ENCODE peak calls at places on chromosomes 13 and 19, in seven cellular contexts. One of them, this sample, is unnamed.

GRCh38 chr19:30670562-30671513 is 298.7 kb downstream of the ZNF536 start:
- DNase-seq in AG04450: no peak
- DNase-seq in astrocyte of the spinal cord: no peak
- DNase-seq in HFFc6: no peak
- DNase-seq in breast epithelium: no peak
- DNase-seq in cardiac muscle cell: no peak
- DNase-seq in transverse colon: no peak
- DNase-seq in this sample: no peak

GRCh38 chr19:30693179-30693578 is 321.0 kb downstream of the ZNF536 start:
- DNase-seq in transverse colon: no peak
- DNase-seq in breast epithelium: no peak
- DNase-seq in AG04450: no peak
- DNase-seq in HFFc6: no peak
- DNase-seq in astrocyte of the spinal cord: no peak
- DNase-seq in cardiac muscle cell: no peak
- DNase-seq in this sample: no peak

GRCh38 chr19:16739546-16739945 is 19.9 kb downstream of the NWD1 start:
- DNase-seq in HFFc6: no peak
- DNase-seq in AG04450: no peak
- DNase-seq in breast epithelium: no peak
- DNase-seq in transverse colon: no peak
- DNase-seq in cardiac muscle cell: peak; percentile 2
- DNase-seq in astrocyte of the spinal cord: no peak
- DNase-seq in this sample: no peak

GRCh38 chr13:75170321-75170720 is 311.6 kb downstream of the TBC1D4 start:
- DNase-seq in AG04450: no peak
- DNase-seq in transverse colon: no peak
- DNase-seq in cardiac muscle cell: no peak
- DNase-seq in breast epithelium: no peak
- DNase-seq in HFFc6: no peak
- DNase-seq in astrocyte of the spinal cord: no peak
- DNase-seq in this sample: no peak

GRCh38 chr19:53865918-53866696 is 1.6 kb upstream of the MYADM start:
- DNase-seq in astrocyte of the spinal cord: peak; percentile 72
- DNase-seq in breast epithelium: no peak
- DNase-seq in transverse colon: peak; percentile 81
- DNase-seq in AG04450: no peak
- DNase-seq in HFFc6: peak; percentile 64
- DNase-seq in cardiac muscle cell: peak; percentile 76
- DNase-seq in this sample: peak; percentile 82

GRCh38 chr19:10000171-10000826 is 10.0 kb downstream of the COL5A3 start:
- DNase-seq in HFFc6: peak; percentile 25
- DNase-seq in astrocyte of the spinal cord: peak; percentile 59
- DNase-seq in breast epithelium: no peak
- DNase-seq in cardiac muscle cell: peak; percentile 81
- DNase-seq in AG04450: no peak
- DNase-seq in transverse colon: peak; percentile 75
- DNase-seq in this sample: peak; percentile 72

GRCh38 chr19:7337380-7338194 is 11.2 kb upstream of the ARHGEF18 start:
- DNase-seq in transverse colon: peak; percentile 73
- DNase-seq in HFFc6: no peak
- DNase-seq in breast epithelium: no peak
- DNase-seq in cardiac muscle cell: no peak
- DNase-seq in astrocyte of the spinal cord: no peak
- DNase-seq in AG04450: no peak
- DNase-seq in this sample: no peak

GRCh38 chr19:10748924-10749434 is 31.1 kb downstream of the DNM2 start:
- DNase-seq in breast epithelium: no peak
- DNase-seq in cardiac muscle cell: peak; percentile 59
- DNase-seq in AG04450: no peak
- DNase-seq in HFFc6: no peak
- DNase-seq in astrocyte of the spinal cord: no peak
- DNase-seq in transverse colon: peak; percentile 86
- DNase-seq in this sample: peak; percentile 95

GRCh38 chr13:41613471-41613870 is 156.1 kb downstream of the RGCC start:
- DNase-seq in transverse colon: no peak
- DNase-seq in astrocyte of the spinal cord: no peak
- DNase-seq in HFFc6: no peak
- DNase-seq in breast epithelium: no peak
- DNase-seq in cardiac muscle cell: no peak
- DNase-seq in AG04450: no peak
- DNase-seq in this sample: no peak

GRCh38 chr13:89432997-89433396 is 1761.8 kb downstream of the SLITRK5 start:
- DNase-seq in cardiac muscle cell: no peak
- DNase-seq in transverse colon: no peak
- DNase-seq in astrocyte of the spinal cord: peak; percentile 16
- DNase-seq in AG04450: no peak
- DNase-seq in HFFc6: no peak
- DNase-seq in breast epithelium: no peak
- DNase-seq in this sample: no peak

GRCh38 chr19:33302974-33303790 is 848 bp upstream of the CEBPA start:
- DNase-seq in HFFc6: no peak
- DNase-seq in astrocyte of the spinal cord: peak; percentile 34
- DNase-seq in transverse colon: peak; percentile 59
- DNase-seq in AG04450: no peak
- DNase-seq in cardiac muscle cell: peak; percentile 70
- DNase-seq in breast epithelium: peak; percentile 64
- DNase-seq in this sample: no peak

GRCh38 chr13:92097337-92097903 is 699.0 kb downstream of the GPC5 start:
- DNase-seq in breast epithelium: no peak
- DNase-seq in AG04450: no peak
- DNase-seq in transverse colon: no peak
- DNase-seq in astrocyte of the spinal cord: no peak
- DNase-seq in cardiac muscle cell: peak; percentile 62
- DNase-seq in HFFc6: no peak
- DNase-seq in this sample: no peak

GRCh38 chr19:39829702-39830275 is 4.2 kb downstream of the DYRK1B start:
- DNase-seq in astrocyte of the spinal cord: no peak
- DNase-seq in breast epithelium: no peak
- DNase-seq in HFFc6: no peak
- DNase-seq in AG04450: no peak
- DNase-seq in transverse colon: no peak
- DNase-seq in cardiac muscle cell: no peak
- DNase-seq in this sample: no peak

GRCh38 chr19:6464070-6464873 is at the start of gene CRB3:
- DNase-seq in transverse colon: peak; percentile 97
- DNase-seq in cardiac muscle cell: no peak
- DNase-seq in astrocyte of the spinal cord: no peak
- DNase-seq in breast epithelium: peak; percentile 93
- DNase-seq in AG04450: no peak
- DNase-seq in HFFc6: no peak
- DNase-seq in this sample: peak; percentile 99

GRCh38 chr19:40466219-40467006 is at the start of gene SPTBN4:
- DNase-seq in cardiac muscle cell: no peak
- DNase-seq in transverse colon: peak; percentile 30
- DNase-seq in HFFc6: no peak
- DNase-seq in astrocyte of the spinal cord: no peak
- DNase-seq in breast epithelium: peak; percentile 65
- DNase-seq in AG04450: no peak
- DNase-seq in this sample: peak; percentile 37

GRCh38 chr19:16564842-16565241 is 7.4 kb downstream of the SLC35E1 start:
- DNase-seq in breast epithelium: no peak
- DNase-seq in AG04450: no peak
- DNase-seq in astrocyte of the spinal cord: no peak
- DNase-seq in transverse colon: no peak
- DNase-seq in HFFc6: no peak
- DNase-seq in cardiac muscle cell: no peak
- DNase-seq in this sample: no peak

GRCh38 chr13:102310691-102311432 is 91.0 kb downstream of the FGF14 start:
- DNase-seq in HFFc6: no peak
- DNase-seq in breast epithelium: no peak
- DNase-seq in astrocyte of the spinal cord: no peak
- DNase-seq in transverse colon: no peak
- DNase-seq in AG04450: no peak
- DNase-seq in cardiac muscle cell: no peak
- DNase-seq in this sample: no peak

GRCh38 chr19:50705422-50706019 is 14.1 kb downstream of the SHANK1 start:
- DNase-seq in transverse colon: no peak
- DNase-seq in breast epithelium: no peak
- DNase-seq in AG04450: peak; percentile 30
- DNase-seq in cardiac muscle cell: peak; percentile 76
- DNase-seq in astrocyte of the spinal cord: peak; percentile 24
- DNase-seq in HFFc6: peak; percentile 80
- DNase-seq in this sample: no peak
- TF ChIP-seq CTCF in transverse colon: peak; percentile 22
- TF ChIP-seq CTCF in breast epithelium: peak; percentile 26
- TF ChIP-seq CTCF in AG04450: peak; percentile 94
- TF ChIP-seq CTCF in cardiac muscle cell: peak; percentile 93
- TF ChIP-seq CTCF in astrocyte of the spinal cord: peak; percentile 72
- TF ChIP-seq CTCF in HFFc6: peak; percentile 87
- TF ChIP-seq CTCF in this sample: peak; percentile 28

GRCh38 chr19:12141405-12141736 is 1.2 kb upstream of the ZNF20 start:
- DNase-seq in transverse colon: no peak
- DNase-seq in breast epithelium: no peak
- DNase-seq in cardiac muscle cell: no peak
- DNase-seq in AG04450: no peak
- DNase-seq in astrocyte of the spinal cord: no peak
- DNase-seq in HFFc6: no peak
- DNase-seq in this sample: no peak
- TF ChIP-seq CTCF in transverse colon: no peak
- TF ChIP-seq CTCF in breast epithelium: no peak
- TF ChIP-seq CTCF in cardiac muscle cell: no peak
- TF ChIP-seq CTCF in AG04450: no peak
- TF ChIP-seq CTCF in astrocyte of the spinal cord: no peak
- TF ChIP-seq CTCF in HFFc6: peak; percentile 51
- TF ChIP-seq CTCF in this sample: no peak

GRCh38 chr19:12733369-12733896 is 1.1 kb downstream of the TRIR start:
- DNase-seq in cardiac muscle cell: peak; percentile 55
- DNase-seq in transverse colon: no peak
- DNase-seq in breast epithelium: no peak
- DNase-seq in astrocyte of the spinal cord: no peak
- DNase-seq in HFFc6: peak; percentile 65
- DNase-seq in AG04450: no peak
- DNase-seq in this sample: peak; percentile 28
- TF ChIP-seq CTCF in cardiac muscle cell: peak; percentile 37
- TF ChIP-seq CTCF in transverse colon: no peak
- TF ChIP-seq CTCF in breast epithelium: no peak
- TF ChIP-seq CTCF in astrocyte of the spinal cord: peak; percentile 38
- TF ChIP-seq CTCF in HFFc6: peak; percentile 68
- TF ChIP-seq CTCF in AG04450: peak; percentile 49
- TF ChIP-seq CTCF in this sample: peak; percentile 22

DNA sequence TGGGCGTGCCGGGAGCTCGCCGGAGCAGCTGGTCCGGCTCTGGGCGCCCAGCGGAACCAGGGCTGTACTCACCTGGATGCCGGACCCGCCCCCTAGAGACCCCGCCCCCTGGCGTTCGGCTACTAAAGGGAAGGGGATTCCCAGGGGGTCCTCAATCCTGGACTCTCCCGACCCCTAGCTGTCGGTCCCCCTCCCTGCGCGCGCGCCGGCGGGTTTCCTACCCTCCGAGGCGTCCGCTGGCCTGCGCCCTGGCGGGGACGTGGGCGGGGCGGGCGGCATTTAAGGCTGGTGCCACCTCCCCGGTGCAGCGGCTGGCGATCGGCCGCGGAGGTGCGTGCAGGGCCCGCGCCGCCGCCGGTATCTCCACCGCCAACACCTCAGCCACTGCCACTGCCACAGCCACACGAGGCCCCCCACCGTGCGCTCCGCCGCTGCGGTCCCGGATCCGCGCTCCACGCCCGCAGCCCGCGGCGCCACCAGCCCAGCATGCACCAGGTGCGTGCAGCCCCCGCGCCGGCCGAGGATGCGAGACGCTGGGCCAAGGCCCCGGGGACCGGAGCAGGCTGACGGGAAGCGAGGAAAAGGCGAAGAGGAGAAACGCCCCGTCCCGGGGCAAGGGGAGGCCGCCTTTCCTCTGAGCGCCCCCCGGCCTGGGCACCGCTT is at the start of gene ATP12A:
- DNase-seq in cardiac muscle cell: no peak
- DNase-seq in transverse colon: peak; percentile 42
- DNase-seq in AG04450: no peak
- DNase-seq in breast epithelium: no peak
- DNase-seq in astrocyte of the spinal cord: no peak
- DNase-seq in HFFc6: no peak
- DNase-seq in this sample: peak; percentile 46
- TF ChIP-seq CTCF in cardiac muscle cell: no peak
- TF ChIP-seq CTCF in transverse colon: no peak
- TF ChIP-seq CTCF in AG04450: no peak
- TF ChIP-seq CTCF in breast epithelium: no peak
- TF ChIP-seq CTCF in astrocyte of the spinal cord: no peak
- TF ChIP-seq CTCF in HFFc6: no peak
- TF ChIP-seq CTCF in this sample: no peak

DNA sequence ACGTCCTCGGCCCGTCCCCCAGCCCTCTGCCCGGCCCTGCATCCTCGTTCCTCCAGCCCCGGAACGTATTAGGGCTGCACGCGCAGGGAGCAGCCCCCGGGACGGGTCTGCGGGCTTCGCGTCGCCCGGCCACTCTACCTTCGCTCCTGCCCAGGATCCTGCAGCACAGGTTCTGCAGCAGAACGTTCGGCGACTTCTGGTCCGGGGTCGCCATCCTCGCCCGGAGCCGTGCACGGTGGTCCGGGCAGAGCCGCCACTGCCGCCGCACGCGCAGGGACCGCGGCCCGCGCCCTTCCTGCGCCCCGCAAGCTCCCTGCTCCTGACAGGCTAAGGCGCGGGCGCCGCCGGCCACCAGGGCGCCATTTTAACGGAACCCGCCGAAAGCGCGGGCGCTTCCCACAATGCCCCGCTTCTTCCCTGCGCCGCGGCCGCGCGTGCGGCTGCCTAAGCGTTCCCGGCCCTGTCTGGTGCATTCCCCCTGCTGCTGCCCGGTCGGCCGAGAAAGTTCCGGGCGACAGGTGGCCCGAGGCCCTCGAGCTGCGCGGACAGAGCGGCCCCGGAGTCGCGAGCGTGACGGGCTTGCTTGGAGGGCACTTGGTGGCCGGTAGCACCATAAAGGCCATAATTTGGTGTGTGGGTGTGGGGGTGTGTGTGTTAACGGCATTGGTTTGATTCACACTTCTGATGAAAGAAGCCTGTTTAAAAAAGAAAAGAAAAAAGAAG is at the start of gene TUBGCP3:
- DNase-seq in HFFc6: peak; percentile 77
- DNase-seq in astrocyte of the spinal cord: peak; percentile 84
- DNase-seq in cardiac muscle cell: peak; percentile 88
- DNase-seq in AG04450: peak; percentile 41
- DNase-seq in transverse colon: peak; percentile 86
- DNase-seq in breast epithelium: peak; percentile 80
- DNase-seq in this sample: peak; percentile 81
- TF ChIP-seq CTCF in HFFc6: no peak
- TF ChIP-seq CTCF in astrocyte of the spinal cord: no peak
- TF ChIP-seq CTCF in cardiac muscle cell: no peak
- TF ChIP-seq CTCF in AG04450: no peak
- TF ChIP-seq CTCF in transverse colon: peak; percentile 66
- TF ChIP-seq CTCF in breast epithelium: peak; percentile 13
- TF ChIP-seq CTCF in this sample: no peak

This sample was measured in colonic mucosa.